ENCODE peak calls at places on chromosomes 16 and 17, in ten cellular contexts. S is mucosa of descending colon; W is body of pancreas; C is left ventricle myocardium inferior; L is mammary epithelial cell; D is CD8-positive, alpha-beta memory T cell; Q is sigmoid colon; R is uterus; H is aorta; J is transverse colon. Y is an unnamed sample. For H3K9me3 and H3K4me1, the result is how much of the 10 kb centered on the place peaks cover.

GRCh38 chr17:28597606-28598383 is 1.0 kb downstream of the SPAG5 start:
- DNase-seq in S (no peak), W (no peak), C (no peak), L (peak), D (no peak), Q (no peak), R (no peak), H (no peak), J (no peak), Y (no peak)

GRCh38 chr17:66661411-66661843 is 173.5 kb upstream of the CACNG5 start:
- DNase-seq in S (no peak), W (no peak), C (no peak), L (peak), D (no peak), Q (no peak), R (no peak), H (no peak), J (no peak), Y (no peak)

GRCh38 chr17:42122371-42123303 is at the start of gene HSPB9:
- DNase-seq in S (peak), W (peak), C (peak), L (no peak), D (no peak), Q (peak), R (peak), H (no peak), J (peak), Y (peak)

GRCh38 chr16:2194166-2194834 is 2.1 kb downstream of the CASKIN1 start:
- DNase-seq in S (no peak), W (no peak), C (no peak), L (peak), D (no peak), Q (no peak), R (peak), H (no peak), J (no peak), Y (no peak)

GRCh38 chr17:81405382-81406005 is 10.2 kb downstream of the BAHCC1 start:
- DNase-seq in S (no peak), W (peak), C (peak), L (no peak), D (no peak), Q (peak), R (peak), H (peak), J (no peak), Y (no peak)

GRCh38 chr17:45639297-45639849 is 144.7 kb upstream of the CRHR1 start:
- DNase-seq in S (no peak), W (no peak), C (no peak), L (no peak), D (no peak), Q (no peak), R (no peak), H (no peak), J (no peak), Y (no peak)

GRCh38 chr16:50830698-50831097 is 88.8 kb downstream of the CYLD start:
- DNase-seq in S (no peak), W (no peak), C (no peak), L (peak), D (no peak), Q (no peak), R (no peak), H (no peak), J (no peak), Y (no peak)

GRCh38 chr17:77331161-77331864 is 190.5 kb downstream of the SEC14L1 start:
- DNase-seq in S (peak), W (peak), C (peak), L (peak), D (peak), Q (peak), R (peak), H (peak), J (peak), Y (peak)

GRCh38 chr16:11396241-11397048 is 51.2 kb downstream of the RMI2 start:
- DNase-seq in S (no peak), W (peak), C (peak), L (peak), D (peak), Q (peak), R (peak), H (peak), J (peak), Y (peak)

GRCh38 chr16:57962756-57963155 is 8.2 kb downstream of the CNGB1 start:
- DNase-seq in S (peak), W (no peak), C (no peak), L (no peak), D (no peak), Q (no peak), R (no peak), H (no peak), J (no peak), Y (peak)

GRCh38 chr17:39866013-39866730 is 1.8 kb upstream of the ZPBP2 start:
- DNase-seq in S (no peak), W (no peak), C (no peak), L (no peak), D (no peak), Q (no peak), R (no peak), H (no peak), J (no peak), Y (no peak)
- H3K4me3 ChIP-seq in S (no peak), W (no peak), C (no peak), L (no peak), D (peak), Q (no peak), R (no peak), H (no peak), J (no peak), Y (no peak)

GRCh38 chr16:70598937-70599503 is 47.3 kb upstream of the IL34 start:
- DNase-seq in S (no peak), W (no peak), C (no peak), L (no peak), D (no peak), Q (peak), R (peak), H (no peak), J (no peak), Y (no peak)
- H3K9me3 ChIP-seq in S (under half), W (under half), C (under half), L (under half), D (under half), Q (under half), R (under half), H (under half), J (under half), Y (under half)

DNA sequence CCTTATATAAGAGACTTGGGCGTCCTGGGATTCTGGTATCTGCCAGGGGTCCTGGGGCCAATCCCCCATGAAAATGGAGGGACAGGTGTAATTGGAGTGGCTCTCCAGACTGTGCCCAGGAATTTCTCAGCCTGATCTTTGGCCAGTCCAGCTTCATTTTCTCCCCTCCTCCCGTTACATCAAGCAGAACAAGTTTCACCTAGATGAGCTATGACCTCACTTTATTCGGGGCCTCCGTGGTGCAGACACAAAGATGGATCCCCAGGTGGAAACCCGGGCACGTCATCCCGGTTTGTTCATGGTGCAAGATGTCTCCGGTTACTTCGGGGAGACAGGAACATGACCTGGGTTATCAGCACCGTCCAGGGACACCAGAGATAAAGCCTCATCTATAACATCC is 20.7 kb upstream of the ABR start:
- DNase-seq in S (no peak), W (no peak), C (no peak), L (no peak), D (no peak), Q (no peak), R (no peak), H (no peak), J (no peak), Y (no peak)
- H3K4me1 ChIP-seq in S (under half), W (under half), C (under half), L (under half), D (half or more), Q (under half), R (under half), H (under half), J (under half), Y (under half)

GRCh38 chr16:73021866-73022495 is 25.9 kb downstream of the ZFHX3 start:
- DNase-seq in S (no peak), W (no peak), C (no peak), L (no peak), D (no peak), Q (peak), R (no peak), H (no peak), J (no peak), Y (peak)

GRCh38 chr16:73022534-73022933 is 25.4 kb downstream of the ZFHX3 start:
- DNase-seq in S (no peak), W (no peak), C (no peak), L (no peak), D (no peak), Q (peak), R (no peak), H (no peak), J (no peak), Y (no peak)

GRCh38 chr16:73018796-73019455 is 29.0 kb downstream of the ZFHX3 start:
- DNase-seq in S (no peak), W (no peak), C (no peak), L (no peak), D (no peak), Q (peak), R (no peak), H (no peak), J (no peak), Y (no peak)

GRCh38 chr16:73019456-73020362 is 28.2 kb downstream of the ZFHX3 start:
- DNase-seq in S (no peak), W (no peak), C (no peak), L (no peak), D (no peak), Q (peak), R (no peak), H (no peak), J (no peak), Y (peak)

GRCh38 chr16:73020409-73020884 is 27.5 kb downstream of the ZFHX3 start:
- DNase-seq in S (peak), W (peak), C (peak), L (peak), D (no peak), Q (peak), R (no peak), H (peak), J (peak), Y (peak)
- H3K4me3 ChIP-seq in S (no peak), W (no peak), C (no peak), L (no peak), D (no peak), Q (no peak), R (no peak), H (no peak), J (no peak), Y (no peak)

GRCh38 chr17:7306911-7307685 is at the start of gene EIF5A:
- DNase-seq in S (peak), W (peak), C (peak), L (peak), D (peak), Q (peak), R (peak), H (peak), J (peak), Y (peak)
- H3K9me3 ChIP-seq in S (under half), W (under half), C (under half), L (under half), D (under half), Q (under half), R (under half), H (under half), J (under half), Y (under half)

GRCh38 chr16:4855371-4855770 is 8.1 kb downstream of the UBN1 start:
- DNase-seq in S (no peak), W (no peak), C (no peak), L (peak), D (no peak), Q (no peak), R (no peak), H (no peak), J (no peak), Y (no peak)
- H3K4me1 ChIP-seq in S (under half), W (under half), C (half or more), L (under half), D (under half), Q (under half), R (under half), H (under half), J (under half), Y (under half)

DNA sequence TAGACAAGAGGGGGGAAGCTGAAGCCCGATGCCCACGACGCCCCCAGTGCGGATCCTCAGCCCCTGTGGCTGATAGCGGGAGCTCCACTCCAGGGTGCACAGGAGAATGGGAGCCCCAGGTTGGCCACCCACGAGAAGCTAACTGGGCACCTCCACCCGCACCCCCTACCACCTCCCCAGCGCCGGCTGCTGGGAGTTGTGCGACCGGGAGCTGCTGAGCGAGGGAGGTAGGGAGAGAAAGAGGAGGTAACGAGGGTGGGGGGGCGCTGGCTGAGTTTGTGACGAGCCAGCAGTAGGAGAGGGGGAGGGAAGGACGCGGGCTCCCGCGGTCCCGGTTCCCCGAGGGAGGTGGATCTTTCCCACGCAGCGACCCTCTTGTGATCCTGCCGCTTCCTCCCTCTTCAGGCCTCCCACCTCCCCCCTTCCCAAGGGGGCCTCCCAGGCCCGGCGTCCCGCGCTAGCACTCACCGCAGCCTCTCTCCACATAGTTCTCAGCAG is at the start of gene GRIN2A:
- DNase-seq in S (no peak), W (no peak), C (no peak), L (no peak), D (no peak), Q (no peak), R (no peak), H (no peak), J (no peak), Y (no peak)
- H3K4me3 ChIP-seq in S (no peak), W (no peak), C (peak), L (peak), D (no peak), Q (peak), R (peak), H (peak), J (peak), Y (peak)

DNA sequence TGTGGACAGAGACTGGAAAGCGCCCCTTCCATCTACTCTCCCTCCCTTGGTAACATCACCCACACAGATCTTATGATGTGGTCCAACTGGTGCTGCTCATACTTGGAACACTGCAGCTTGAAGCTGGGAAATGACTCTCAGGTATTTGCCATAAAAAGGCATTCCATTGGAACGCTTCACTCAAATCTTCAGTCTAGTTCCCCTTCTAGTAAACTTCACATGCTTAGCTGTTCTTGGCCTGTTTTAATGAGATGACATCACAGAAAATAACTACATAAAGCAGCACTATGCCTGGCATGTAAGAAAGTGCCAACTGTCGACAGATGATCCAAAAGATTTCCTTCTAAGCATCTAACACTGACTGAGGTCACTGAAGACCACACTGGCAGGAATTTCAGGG is 9.3 kb downstream of the ZNF263 start:
- DNase-seq in S (no peak), W (no peak), C (no peak), L (no peak), D (no peak), Q (no peak), R (no peak), H (no peak), J (no peak), Y (no peak)
- H3K9me3 ChIP-seq in S (half or more), W (under half), C (half or more), L (half or more), D (half or more), Q (under half), R (half or more), H (under half), J (half or more), Y (half or more)

Y was measured in upper lobe of right lung.